ENCODE peak calls at places on chromosomes 16 and 17, in five cellular contexts. K is heart right ventricle, S is progenitor cell of endocrine pancreas, N is nephron progenitor cell, Z is A549. B is an unnamed sample.

GRCh38 chr16:70548936-70549335 is 25.3 kb downstream of the SF3B3 start:
- DNase-seq in K (no peak), S (no peak), N (no peak), Z (no peak), B (no peak)

GRCh38 chr17:65527857-65528591 is 33.4 kb downstream of the AXIN2 start:
- DNase-seq in K (no peak), S (no peak), N (no peak), Z (no peak), B (no peak)

GRCh38 chr17:59762022-59762825 is 54.8 kb downstream of the VMP1 start:
- DNase-seq in K (no peak), S (no peak), N (no peak), Z (peak), B (no peak)

GRCh38 chr16:19366384-19366783 is 51.3 kb upstream of the TMC5 start:
- DNase-seq in K (no peak), S (no peak), N (no peak), Z (no peak), B (no peak)

GRCh38 chr17:40914456-40914855 is 23.0 kb downstream of the KRT23 start:
- DNase-seq in K (no peak), S (no peak), N (no peak), Z (no peak), B (no peak)

GRCh38 chr17:54950116-54950515 is 18.3 kb downstream of the COX11 start:
- DNase-seq in K (no peak), S (no peak), N (no peak), Z (no peak), B (no peak)

GRCh38 chr17:42290577-42290976 is 2.3 kb downstream of the STAT5A start:
- DNase-seq in K (no peak), S (no peak), N (no peak), Z (no peak), B (no peak)

GRCh38 chr17:65020284-65020683 is 36.3 kb downstream of the GNA13 start:
- DNase-seq in K (no peak), S (no peak), N (no peak), Z (no peak), B (no peak)

GRCh38 chr17:60305141-60305540 is 86.8 kb downstream of the USP32 start:
- DNase-seq in K (no peak), S (no peak), N (no peak), Z (peak), B (no peak)

GRCh38 chr16:87340198-87340597 is 23.0 kb upstream of the C16orf95 start:
- DNase-seq in K (no peak), S (no peak), N (no peak), Z (no peak), B (no peak)

GRCh38 chr16:68756250-68757051 is 19.4 kb downstream of the CDH1 start:
- DNase-seq in K (no peak), S (no peak), N (no peak), Z (peak), B (no peak)

GRCh38 chr16:20740007-20740883 is 1.4 kb downstream of the THUMPD1 start:
- DNase-seq in K (no peak), S (no peak), N (no peak), Z (peak), B (no peak)

GRCh38 chr17:35245196-35245486 is 2.3 kb downstream of the SLFN5 start:
- DNase-seq in K (no peak), S (no peak), N (no peak), Z (peak), B (no peak)

DNA sequence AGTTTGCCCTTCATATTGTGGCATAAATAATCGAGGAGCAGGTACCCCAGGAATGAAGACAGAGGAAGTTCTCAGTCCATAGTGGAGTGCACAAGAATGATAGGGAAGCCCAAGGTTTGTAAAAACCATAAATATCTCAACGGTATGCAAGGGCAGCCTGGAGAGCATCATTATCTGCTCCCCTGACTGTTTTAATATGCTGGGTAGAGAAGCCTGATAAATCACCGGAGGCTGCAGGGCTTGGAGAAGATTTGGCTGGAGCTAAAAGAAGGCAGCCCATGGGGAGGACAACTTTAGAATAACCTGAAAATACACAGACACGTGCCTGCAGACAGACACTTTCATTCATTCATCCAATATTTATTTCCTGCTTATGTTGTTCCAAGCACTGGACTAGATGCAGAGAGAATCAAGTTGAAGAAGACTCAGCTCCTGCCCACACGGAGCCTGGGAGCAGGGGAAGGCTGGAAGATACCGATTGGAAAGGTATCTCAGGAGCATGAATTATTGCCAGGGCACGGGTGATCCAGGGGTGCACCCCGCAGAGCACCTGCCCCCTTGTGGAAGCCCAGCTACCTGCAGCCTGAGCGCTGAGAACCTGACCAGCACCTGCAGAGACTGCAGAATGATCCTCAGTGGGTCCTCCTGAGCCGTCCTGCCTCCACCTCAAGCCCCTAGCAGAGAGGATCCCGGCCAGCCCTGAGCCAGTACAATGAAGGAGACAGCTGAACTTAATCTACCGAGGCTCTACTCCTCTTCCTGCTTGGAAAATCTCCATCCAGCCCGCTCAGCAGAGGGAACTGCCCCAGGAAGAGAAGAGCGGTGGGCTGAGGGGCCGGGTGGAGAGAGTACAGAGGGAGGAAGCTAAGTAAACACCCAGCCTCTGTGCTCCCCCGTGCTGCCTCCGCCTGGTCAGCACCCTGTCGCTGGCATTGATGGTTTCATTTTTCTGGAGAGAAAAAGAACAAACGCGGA is 204.9 kb upstream of the RPL38 start:
- DNase-seq in K (peak), S (peak), N (peak), Z (peak), B (peak)
- TF ChIP-seq CTCF in K (peak), S (peak), N (peak), Z (peak), B (peak)

DNA sequence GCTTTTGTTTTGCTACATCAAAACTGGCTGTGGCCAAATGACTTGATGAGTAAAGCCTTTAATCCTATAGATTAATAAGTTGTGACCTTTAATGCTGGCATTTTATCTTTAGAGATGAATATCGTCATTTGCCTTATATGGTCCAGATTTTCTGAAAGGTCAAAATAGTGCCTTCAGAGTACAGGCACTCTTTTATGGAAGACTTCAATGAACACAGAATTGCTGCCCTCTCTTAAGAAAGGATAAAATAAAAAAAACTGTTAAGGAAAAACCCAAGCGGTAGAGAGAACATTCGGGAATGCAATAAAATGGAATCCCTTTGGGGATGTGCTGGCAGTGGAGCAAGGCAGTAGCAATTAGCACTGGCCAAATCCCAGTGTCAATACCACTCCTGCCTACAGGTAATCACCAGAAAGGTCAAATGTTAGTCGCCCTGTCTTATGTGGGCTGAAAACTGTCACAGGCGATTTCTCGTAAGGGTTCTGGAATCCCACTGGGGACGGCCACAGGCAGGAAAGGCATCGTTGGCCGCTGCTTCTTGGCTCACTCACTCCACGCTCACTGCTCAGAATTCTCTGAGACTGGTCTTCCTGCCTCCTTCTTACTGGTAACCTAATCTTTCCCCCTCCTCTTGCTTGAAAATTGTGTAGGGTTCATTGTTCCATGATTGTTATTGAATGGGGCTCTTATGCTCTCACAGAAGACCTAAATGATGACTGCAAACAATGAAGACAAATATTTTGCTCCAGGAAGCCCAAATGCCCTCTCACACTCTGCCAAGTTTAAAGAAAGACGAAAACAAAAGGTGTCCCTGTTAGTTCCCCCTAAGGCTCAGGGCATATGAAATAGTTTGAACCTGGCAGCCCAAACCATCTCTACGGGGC is 45.4 kb upstream of the HSBP1 start:
- DNase-seq in K (no peak), S (no peak), N (no peak), Z (no peak), B (no peak)
- TF ChIP-seq CTCF in K (no peak), S (no peak), N (no peak), Z (no peak), B (no peak)

GRCh38 chr17:6327007-6327406 is 107.9 kb downstream of the AIPL1 start:
- DNase-seq in K (peak), S (no peak), N (no peak), Z (no peak), B (no peak)
- TF ChIP-seq CTCF in K (no peak), S (no peak), N (no peak), Z (no peak), B (no peak)

GRCh38 chr16:84504420-84505248 is at the start of gene MEAK7:
- DNase-seq in K (peak), S (peak), N (peak), Z (peak), B (peak)
- TF ChIP-seq CTCF in K (no peak), S (no peak), N (no peak), Z (no peak), B (no peak)

DNA sequence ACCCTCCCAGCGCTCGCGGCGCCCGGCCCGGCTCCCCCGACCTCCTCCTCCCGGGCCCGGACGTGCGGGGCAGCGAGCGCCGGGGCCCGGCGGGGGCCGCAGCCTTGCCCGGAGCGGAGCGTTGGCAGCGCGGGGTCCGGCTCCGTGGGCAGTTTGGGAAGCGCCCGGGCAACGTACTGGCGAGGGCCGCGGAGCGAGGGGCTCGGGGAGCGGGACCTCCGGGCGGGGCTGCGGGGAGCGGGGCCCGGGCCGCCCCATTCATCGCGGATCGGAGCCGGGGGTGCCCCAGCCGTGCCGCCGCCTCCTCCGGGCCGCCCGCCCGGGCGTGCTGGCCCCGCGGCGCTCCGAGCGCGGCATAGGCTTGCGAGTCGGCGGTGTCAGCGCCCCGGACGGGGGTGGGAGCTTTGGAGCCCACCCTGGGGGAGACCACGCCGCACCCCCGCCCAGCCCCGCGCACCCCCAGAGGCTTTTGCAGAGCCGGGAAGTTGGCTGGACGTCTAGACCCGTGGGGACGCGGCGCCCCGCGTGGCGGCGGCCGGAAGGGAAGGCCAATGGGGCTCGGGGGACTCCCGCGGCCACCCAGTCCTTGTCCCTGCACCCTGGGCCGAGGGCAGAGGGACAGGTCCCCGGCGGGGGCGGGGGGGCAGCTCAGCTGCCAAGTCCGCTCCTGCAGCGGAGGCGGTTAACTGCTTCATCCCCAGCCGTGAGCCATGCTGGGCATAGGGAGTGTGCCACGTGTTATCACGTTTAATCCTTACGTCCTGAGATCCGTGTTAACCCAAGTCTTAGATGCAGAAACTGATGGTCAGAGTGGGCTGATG is 852 bp downstream of the ZNF469 start:
- DNase-seq in K (peak), S (peak), N (peak), Z (peak), B (peak)
- TF ChIP-seq CTCF in K (peak), S (peak), N (peak), Z (peak), B (peak)

DNA sequence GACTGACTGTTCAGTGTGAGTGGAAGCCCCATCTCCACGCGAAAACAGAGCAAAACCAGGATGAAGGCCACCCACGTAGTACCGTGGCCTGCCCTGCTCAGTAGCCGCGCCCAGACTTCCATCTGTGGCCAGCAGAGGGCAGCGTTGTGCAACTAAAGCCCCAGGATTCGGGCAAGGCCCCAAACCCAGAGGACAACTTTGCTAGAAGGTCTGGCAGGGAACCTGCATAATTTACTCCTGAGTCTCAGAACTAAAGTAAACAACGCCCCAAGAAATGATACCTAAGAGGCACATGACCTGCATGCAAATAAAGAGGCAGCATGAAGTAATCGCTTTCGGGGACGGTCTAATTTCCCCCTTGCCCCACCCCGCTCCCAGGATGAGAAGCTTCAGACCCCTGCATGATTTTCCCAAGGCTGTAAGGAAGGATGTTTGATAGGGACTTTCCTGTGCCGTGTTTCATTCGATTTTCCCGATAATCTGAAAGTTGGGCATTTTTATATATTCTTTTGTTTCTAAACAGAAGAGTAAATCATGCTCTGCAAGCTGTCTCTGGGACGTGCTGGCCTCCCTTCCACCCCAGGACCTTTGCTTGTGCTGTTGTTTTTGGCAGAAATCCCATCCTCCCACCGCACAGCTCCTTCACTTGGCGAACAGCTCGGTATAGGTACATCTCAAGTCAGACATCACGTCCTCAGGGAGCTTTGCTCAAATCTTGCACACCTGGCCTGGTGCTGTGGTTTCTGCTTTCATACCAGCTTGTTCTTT is 18.6 kb downstream of the HSBP1 start:
- DNase-seq in K (peak), S (peak), N (peak), Z (peak), B (peak)
- TF ChIP-seq CTCF in K (peak), S (peak), N (peak), Z (peak), B (peak)

DNA sequence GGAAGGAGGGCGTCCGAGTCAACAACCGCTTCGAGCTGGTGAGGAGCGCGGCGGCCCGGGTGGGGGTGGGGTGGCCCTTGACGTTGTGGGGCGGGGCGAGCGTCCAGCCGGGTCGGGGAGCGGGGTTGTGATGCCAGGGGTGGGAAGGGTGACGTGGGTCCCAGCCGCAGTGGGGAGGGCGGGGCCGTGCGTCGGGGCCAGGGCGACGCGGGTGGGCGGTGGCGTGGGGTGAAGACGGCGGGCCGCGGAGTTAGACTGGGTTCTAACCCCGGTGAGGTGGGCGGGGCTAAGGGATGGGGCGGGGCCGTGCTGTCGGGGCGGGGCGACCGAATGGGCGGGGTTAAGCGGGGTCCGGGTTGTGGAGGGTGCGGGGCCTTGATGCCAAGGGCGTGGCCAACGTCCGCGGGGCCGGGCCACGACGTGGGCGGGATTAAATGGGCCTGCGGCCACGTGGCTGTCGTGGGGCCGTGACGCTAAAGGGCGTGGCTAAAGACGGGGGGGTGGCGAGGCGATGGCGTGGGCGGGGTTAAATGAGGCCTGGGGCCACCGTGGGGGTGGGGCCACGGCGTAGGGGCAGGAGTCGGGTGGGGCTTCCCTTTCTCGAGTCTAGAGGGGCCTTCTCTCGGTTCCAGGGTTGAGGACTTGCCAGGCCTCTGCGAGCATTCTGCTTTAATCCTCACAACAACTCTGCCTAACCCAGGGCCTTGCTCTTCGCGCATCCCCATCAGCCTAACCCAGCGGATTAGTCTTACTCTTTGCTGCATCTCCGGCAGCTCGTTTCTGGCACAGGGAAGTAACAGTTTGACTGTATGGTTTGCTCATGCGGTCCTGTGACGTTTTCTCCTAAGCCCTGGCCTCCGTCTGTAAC is 664 bp downstream of the TCF25 start:
- DNase-seq in K (peak), S (peak), N (peak), Z (peak), B (peak)
- TF ChIP-seq CTCF in K (no peak), S (no peak), N (no peak), Z (no peak), B (no peak)

GRCh38 chr17:80984749-80985148 is 6.9 kb upstream of the CHMP6 start:
- DNase-seq in K (no peak), S (no peak), N (no peak), Z (peak), B (no peak)
- TF ChIP-seq CTCF in K (no peak), S (no peak), N (no peak), Z (no peak), B (no peak)

GRCh38 chr16:55370762-55371482 is 46.9 kb downstream of the IRX6 start:
- DNase-seq in K (peak), S (peak), N (peak), Z (peak), B (peak)
- TF ChIP-seq CTCF in K (peak), S (peak), N (peak), Z (peak), B (no peak)

GRCh38 chr16:2082171-2082982 is 34.6 kb downstream of the TSC2 start:
- DNase-seq in K (peak), S (no peak), N (peak), Z (peak), B (no peak)
- TF ChIP-seq CTCF in K (no peak), S (no peak), N (no peak), Z (no peak), B (no peak)